ENCODE peak calls at places on chromosomes 6 and 20, in ten cellular contexts. A is activated T-helper 1 cell treated with anti-CD3 and anti-CD28 coated beads, Interleukin-2, amount 50 U/mL, for 16 hours; H is EL; W is HCT116; M is lung; G is lower lobe of right lung; U is coronary artery; C is ELR; I is occipital lobe; Q is WTC11. R is an unnamed sample.
A peak's percentile ranks its signal among the peaks of the same experiment; 100 is the strongest.

GRCh38 chr6:13378669-13379590 is 50.6 kb upstream of the TBC1D7 start:
- DNase-seq in M (no peak), A (no peak), Q (peak; percentile 38), W (no peak), I (no peak), G (no peak), H (no peak), U (no peak), C (no peak), R (no peak)

GRCh38 chr6:9482030-9482731 is 932.7 kb downstream of the TFAP2A start:
- DNase-seq in U (no peak), W (peak; percentile 78), A (no peak), M (no peak), Q (no peak), I (no peak), C (peak; percentile 98), H (peak; percentile 97), G (no peak), R (peak; percentile 94)

GRCh38 chr6:42113929-42114636 is 28.3 kb downstream of the C6orf132 start:
- DNase-seq in Q (no peak), U (no peak), I (no peak), H (peak; percentile 71), C (peak; percentile 67), A (no peak), W (peak; percentile 75), M (no peak), G (no peak), R (no peak)

GRCh38 chr6:24721461-24722215 is 2.7 kb upstream of the C6orf62 start:
- DNase-seq in C (no peak), H (no peak), A (no peak), G (no peak), U (no peak), M (no peak), I (no peak), W (no peak), Q (no peak), R (no peak)

GRCh38 chr6:139037490-139037889 is 8.9 kb downstream of the ABRACL start:
- DNase-seq in I (no peak), W (no peak), Q (no peak), H (peak; percentile 42), U (no peak), A (no peak), G (no peak), C (no peak), M (no peak), R (no peak)

GRCh38 chr6:47424436-47424836 is 53.2 kb upstream of the CD2AP start:
- DNase-seq in G (no peak), U (no peak), M (no peak), W (no peak), C (no peak), A (no peak), I (no peak), H (no peak), Q (no peak), R (no peak)

GRCh38 chr6:90790058-90790457 is 203.2 kb upstream of the MAP3K7 start:
- DNase-seq in U (no peak), Q (no peak), A (no peak), H (peak; percentile 33), W (no peak), I (no peak), M (no peak), C (peak; percentile 36), G (no peak), R (peak; percentile 1)

GRCh38 chr20:32067234-32067821 is 15.3 kb downstream of the HCK start:
- DNase-seq in U (no peak), W (no peak), A (no peak), Q (no peak), G (no peak), I (no peak), M (no peak), C (peak; percentile 84), H (peak; percentile 95), R (peak; percentile 97)

GRCh38 chr20:24694157-24694726 is 224.8 kb downstream of the SYNDIG1 start:
- DNase-seq in I (no peak), M (peak; percentile 22), C (no peak), Q (no peak), U (peak; percentile 68), H (no peak), G (no peak), W (no peak), A (no peak), R (no peak)

GRCh38 chr20:371755-372542 is 8.6 kb upstream of the TRIB3 start:
- DNase-seq in C (peak; percentile 94), U (no peak), I (no peak), W (peak; percentile 83), G (peak; percentile 92), A (no peak), Q (no peak), H (peak; percentile 96), M (peak; percentile 92), R (peak; percentile 68)

GRCh38 chr20:57259179-57260021 is 7.0 kb downstream of the BMP7 start:
- DNase-seq in G (no peak), H (no peak), U (no peak), A (no peak), Q (no peak), W (no peak), C (no peak), I (no peak), M (no peak), R (no peak)

GRCh38 chr6:155216312-155217028 is 47.3 kb upstream of the CLDN20 start:
- DNase-seq in A (no peak), M (no peak), I (peak; percentile 26), Q (peak; percentile 33), C (no peak), G (no peak), H (no peak), W (no peak), U (no peak), R (no peak)

GRCh38 chr6:37243816-37244370 is 13.7 kb upstream of the TBC1D22B start:
- DNase-seq in W (no peak), I (no peak), G (no peak), M (no peak), Q (no peak), H (no peak), C (no peak), A (no peak), U (no peak), R (no peak)

GRCh38 chr6:83893024-83893423 is 33.5 kb downstream of the CYB5R4 start:
- DNase-seq in W (no peak), H (no peak), G (no peak), M (no peak), C (no peak), Q (no peak), A (no peak), U (no peak), I (no peak), R (no peak)

GRCh38 chr6:105384004-105384403 is 18.9 kb downstream of the PREP start:
- DNase-seq in H (no peak), G (no peak), C (peak; percentile 30), I (no peak), Q (no peak), M (no peak), A (no peak), U (no peak), W (peak; percentile 43), R (no peak)

GRCh38 chr20:62227977-62228958 is 8.2 kb upstream of the HRH3 start:
- DNase-seq in U (no peak), A (no peak), W (no peak), M (no peak), H (no peak), G (no peak), I (no peak), C (no peak), Q (peak; percentile 59), R (no peak)

GRCh38 chr6:17093692-17094091 is 8.2 kb upstream of the STMND1 start:
- DNase-seq in I (no peak), W (no peak), M (no peak), C (peak; percentile 51), A (no peak), H (peak; percentile 18), U (no peak), Q (peak; percentile 33), G (no peak), R (no peak)

GRCh38 chr20:59835448-59836395 is 97.7 kb downstream of the SYCP2 start:
- DNase-seq in G (no peak), U (no peak), Q (peak; percentile 41), C (no peak), M (peak; percentile 30), I (no peak), H (peak; percentile 51), W (no peak), A (no peak), R (peak; percentile 6)

GRCh38 chr6:6994796-6995195 is 113.0 kb upstream of the RREB1 start:
- DNase-seq in I (no peak), M (no peak), W (no peak), Q (no peak), A (no peak), H (no peak), U (no peak), C (no peak), G (no peak), R (no peak)

GRCh38 chr20:46696791-46697279 is 7.6 kb upstream of the TP53RK start:
- DNase-seq in M (no peak), U (no peak), G (no peak), W (no peak), I (no peak), Q (no peak), C (no peak), A (no peak), H (no peak), R (no peak)

GRCh38 chr6:134835998-134836397 is 113.9 kb downstream of the ALDH8A1 start:
- DNase-seq in W (no peak), Q (no peak), H (no peak), I (no peak), U (no peak), M (no peak), G (no peak), C (no peak), A (no peak), R (peak; percentile 51)